ENCODE peak calls at places on chromosomes 3 and 15, in seven cellular contexts. T is body of pancreas, O is T-helper 2 cell, M is left cardiac atrium, N is NCI-H2029, G is T47D, S is NCI-H345. U is an unnamed sample.
A peak's percentile ranks its signal among the peaks of the same experiment; 100 is the strongest.

GRCh38 chr3:33211444-33211843 is 7.2 kb downstream of the SUSD5 start:
- DNase-seq in O (no peak), N (peak; percentile 70), M (no peak), S (no peak), T (no peak), G (peak; percentile 85), U (peak; percentile 49)

GRCh38 chr15:85854345-85855097 is 59.8 kb upstream of the KLHL25 start:
- DNase-seq in T (peak; percentile 61), G (peak; percentile 78), O (peak; percentile 17), S (peak; percentile 67), M (no peak), N (no peak), U (peak; percentile 58)

GRCh38 chr3:17356581-17356980 is 385.9 kb downstream of the TBC1D5 start:
- DNase-seq in N (no peak), G (no peak), O (no peak), M (no peak), T (no peak), S (no peak), U (no peak)

GRCh38 chr15:88835646-88836045 is 32.4 kb downstream of the ACAN start:
- DNase-seq in O (no peak), M (no peak), S (no peak), N (no peak), T (no peak), G (no peak), U (no peak)

GRCh38 chr3:9377981-9378380 is 15.1 kb downstream of the THUMPD3 start:
- DNase-seq in S (no peak), T (no peak), M (no peak), N (no peak), O (no peak), G (no peak), U (no peak)

GRCh38 chr15:50418041-50418583 is 6.1 kb upstream of the USP8 start:
- DNase-seq in M (no peak), O (no peak), G (no peak), T (no peak), N (no peak), S (no peak), U (no peak)

GRCh38 chr3:106533097-106533496 is 664.3 kb upstream of the CBLB start:
- DNase-seq in N (no peak), G (no peak), S (no peak), M (no peak), O (no peak), T (no peak), U (no peak)

GRCh38 chr3:86969500-86970189 is 21.3 kb downstream of the VGLL3 start:
- DNase-seq in M (no peak), T (no peak), G (peak; percentile 39), N (no peak), O (no peak), S (no peak), U (no peak)

GRCh38 chr3:114499986-114500385 is 206.2 kb downstream of the TIGIT start:
- DNase-seq in N (no peak), O (no peak), T (no peak), M (no peak), G (no peak), S (no peak), U (no peak)

GRCh38 chr15:96115642-96116041 is 214.9 kb upstream of the NR2F2 start:
- DNase-seq in M (no peak), T (no peak), N (no peak), S (no peak), O (no peak), G (no peak), U (no peak)

U was measured in LNCaP clone FGC.